ENCODE peak calls at places on chromosome 6, in eight cellular contexts. K, L, R, T, V, W, Z and F are unnamed samples.

GRCh38 chr6:54899442-54899841 is 52.9 kb downstream of the FAM83B start:
- DNase-seq in V (no peak), T (no peak), W (no peak), Z (no peak), L (no peak), K (no peak), R (no peak), F (no peak)

GRCh38 chr6:37103169-37104039 is 66.5 kb upstream of the PIM1 start:
- DNase-seq in L (peak; percentile 37), T (no peak), V (no peak), R (peak; percentile 95), W (no peak), K (peak; percentile 54), Z (no peak), F (no peak)

GRCh38 chr6:127481081-127481480 is 21.9 kb upstream of the KIAA0408 start:
- DNase-seq in K (no peak), V (no peak), T (no peak), L (no peak), Z (no peak), W (no peak), R (no peak), F (no peak)

GRCh38 chr6:143647712-143648111 is 30.1 kb upstream of the PHACTR2 start:
- DNase-seq in R (no peak), V (no peak), T (no peak), K (no peak), W (no peak), L (no peak), Z (no peak), F (no peak)

GRCh38 chr6:85419046-85419759 is 30.7 kb upstream of the NT5E start:
- DNase-seq in Z (peak; percentile 15), K (no peak), T (no peak), L (no peak), W (no peak), R (no peak), V (no peak), F (no peak)

GRCh38 chr6:44246663-44247337 is at the start of gene HSP90AB1:
- DNase-seq in L (peak; percentile 98), K (peak; percentile 96), Z (peak; percentile 99), T (peak; percentile 97), R (peak; percentile 97), V (peak; percentile 89), W (peak; percentile 86), F (peak; percentile 96)

GRCh38 chr6:90835584-90836212 is 248.8 kb upstream of the MAP3K7 start:
- DNase-seq in Z (no peak), T (no peak), V (no peak), R (peak; percentile 93), K (no peak), W (no peak), L (no peak), F (no peak)

GRCh38 chr6:168132531-168133184 is 53.6 kb upstream of the FRMD1 start:
- DNase-seq in W (no peak), Z (peak; percentile 94), R (no peak), V (peak; percentile 67), K (peak; percentile 81), T (peak; percentile 93), L (peak; percentile 85), F (no peak)

GRCh38 chr6:76771076-76771634 is 692.1 kb downstream of the HTR1B start:
- DNase-seq in T (no peak), R (peak; percentile 48), V (no peak), Z (peak; percentile 30), W (no peak), L (no peak), K (no peak), F (no peak)

GRCh38 chr6:121581327-121581726 is 145.9 kb downstream of the GJA1 start:
- DNase-seq in K (no peak), V (no peak), L (no peak), T (no peak), Z (no peak), R (no peak), W (no peak), F (no peak)

GRCh38 chr6:27839303-27840081 is 72.7 kb downstream of the OR2B2 start:
- DNase-seq in V (no peak), Z (peak; percentile 76), R (peak; percentile 11), W (no peak), K (no peak), T (no peak), L (no peak), F (no peak)

GRCh38 chr6:81939774-81940165 is 187.3 kb upstream of the TENT5A start:
- DNase-seq in K (no peak), T (no peak), L (no peak), V (no peak), Z (peak; percentile 24), W (peak; percentile 16), R (no peak), F (no peak)

GRCh38 chr6:29834564-29835436 is 7.2 kb downstream of the HLA-G start:
- DNase-seq in Z (peak; percentile 20), W (no peak), V (no peak), L (no peak), T (peak; percentile 73), R (no peak), K (peak; percentile 50), F (no peak)

GRCh38 chr6:44262467-44263356 is 2.6 kb downstream of the NFKBIE start:
- DNase-seq in K (no peak), W (no peak), R (no peak), Z (no peak), V (no peak), T (peak; percentile 19), L (no peak), F (no peak)

GRCh38 chr6:390914-391558 is 516 bp upstream of the IRF4 start:
- DNase-seq in R (no peak), T (no peak), Z (no peak), W (no peak), L (no peak), K (peak; percentile 47), V (no peak), F (no peak)

GRCh38 chr6:127343753-127344659 is 597 bp upstream of the ECHDC1 start:
- DNase-seq in T (no peak), W (no peak), R (peak; percentile 52), Z (peak; percentile 54), K (peak; percentile 15), V (no peak), L (no peak), F (no peak)